ENCODE peak calls at places on chromosomes 7 and 10, in six cellular contexts. D, W, V, Z, H and C are unnamed samples.

GRCh38 chr10:16408379-16408778 is 28.4 kb upstream of the PTER start:
- DNase-seq in W (no peak), V (no peak), H (no peak), Z (no peak), D (no peak), C (no peak)

GRCh38 chr10:132223156-132223590 is 36.4 kb downstream of the DPYSL4 start:
- DNase-seq in H (peak), D (peak), Z (peak), V (peak), W (peak), C (peak)

GRCh38 chr7:140342732-140343514 is 55.4 kb downstream of the SLC37A3 start:
- DNase-seq in D (peak), W (no peak), Z (no peak), H (no peak), V (no peak), C (peak)

GRCh38 chr10:132939378-132939955 is 2.9 kb downstream of the CFAP46 start:
- DNase-seq in W (no peak), Z (no peak), H (no peak), V (no peak), D (no peak), C (no peak)

GRCh38 chr7:151494569-151495284 is 25.0 kb downstream of the RHEB start:
- DNase-seq in Z (no peak), H (no peak), W (no peak), D (no peak), V (no peak), C (no peak)

GRCh38 chr10:45008524-45009161 is 7.9 kb downstream of the ZNF22 start:
- DNase-seq in D (peak), W (peak), V (peak), H (no peak), Z (peak), C (peak)

GRCh38 chr10:73494213-73494612 is 1.6 kb downstream of the PPP3CB start:
- DNase-seq in D (no peak), W (no peak), Z (no peak), H (no peak), V (no peak), C (no peak)

GRCh38 chr7:132307465-132307864 is 268.8 kb downstream of the PLXNA4 start:
- DNase-seq in V (no peak), W (no peak), H (no peak), D (no peak), Z (no peak), C (no peak)

GRCh38 chr10:36621346-36621745 is 504.1 kb upstream of the ANKRD30A start:
- DNase-seq in Z (no peak), W (no peak), H (no peak), V (no peak), D (no peak), C (no peak)

GRCh38 chr7:27917774-27918314 is 177.9 kb downstream of the TAX1BP1 start:
- DNase-seq in V (no peak), H (no peak), Z (no peak), W (no peak), D (no peak), C (no peak)

GRCh38 chr10:133357293-133358151 is at the start of gene FUOM:
- DNase-seq in H (peak), V (no peak), Z (peak), D (peak), W (peak), C (peak)

GRCh38 chr10:44070282-44070681 is 314.6 kb downstream of the CXCL12 start:
- DNase-seq in D (peak), V (no peak), Z (no peak), H (no peak), W (no peak), C (no peak)